ENCODE peak calls at places on chromosome 9, in five cellular contexts. X, W, U, G and J are unnamed samples.
A peak's percentile ranks its signal among the peaks of the same experiment; 100 is the strongest.

GRCh38 chr9:112069318-112070169 is 105.6 kb downstream of the SUSD1 start:
- DNase-seq in X (no peak), W (no peak), U (no peak), G (no peak), J (no peak)

GRCh38 chr9:77215874-77216273 is 38.5 kb downstream of the VPS13A start:
- DNase-seq in X (no peak), W (peak; percentile 4), U (no peak), G (no peak), J (no peak)

GRCh38 chr9:131397100-131397790 is 3.4 kb downstream of the PRRC2B start:
- DNase-seq in X (no peak), W (peak; percentile 48), U (no peak), G (no peak), J (no peak)

GRCh38 chr9:131892162-131892707 is 152.4 kb upstream of the RAPGEF1 start:
- DNase-seq in X (no peak), W (no peak), U (no peak), G (no peak), J (no peak)

GRCh38 chr9:71984388-71985069 is 73.1 kb downstream of the C9orf85 start:
- DNase-seq in X (no peak), W (peak; percentile 84), U (no peak), G (no peak), J (no peak)

GRCh38 chr9:92247981-92248380 is 45.5 kb downstream of the IARS1 start:
- DNase-seq in X (no peak), W (no peak), U (no peak), G (no peak), J (no peak)

GRCh38 chr9:120383999-120384924 is 195.7 kb downstream of the CDK5RAP2 start:
- DNase-seq in X (no peak), W (peak; percentile 48), U (no peak), G (no peak), J (no peak)

GRCh38 chr9:135502168-135502872 is 1.8 kb downstream of the MRPS2 start:
- DNase-seq in X (no peak), W (no peak), U (no peak), G (no peak), J (no peak)

GRCh38 chr9:137589441-137590122 is 730 bp downstream of the ZMYND19 start:
- DNase-seq in X (no peak), W (peak; percentile 20), U (no peak), G (no peak), J (no peak)

GRCh38 chr9:124510650-124511425 is 3.6 kb upstream of the NR5A1 start:
- DNase-seq in X (no peak), W (no peak), U (no peak), G (no peak), J (no peak)

GRCh38 chr9:35974800-35975199 is 16.8 kb upstream of the OR2S2 start:
- DNase-seq in X (no peak), W (no peak), U (no peak), G (no peak), J (no peak)

GRCh38 chr9:137689745-137690529 is 71.1 kb downstream of the EHMT1 start:
- DNase-seq in X (no peak), W (peak; percentile 50), U (no peak), G (no peak), J (no peak)

GRCh38 chr9:22158983-22159382 is 149.9 kb upstream of the CDKN2B start:
- DNase-seq in X (no peak), W (peak; percentile 65), U (no peak), G (no peak), J (no peak)

GRCh38 chr9:104091708-104092107 is 2.4 kb upstream of the SMC2 start:
- DNase-seq in X (no peak), W (no peak), U (no peak), G (peak; percentile 7), J (no peak)

GRCh38 chr9:129863059-129863690 is 27.9 kb downstream of the USP20 start:
- DNase-seq in X (peak; percentile 67), W (peak; percentile 89), U (no peak), G (peak; percentile 52), J (peak; percentile 74)

GRCh38 chr9:93193373-93193725 is 9.4 kb downstream of the WNK2 start:
- DNase-seq in X (no peak), W (no peak), U (no peak), G (no peak), J (no peak)

GRCh38 chr9:138009016-138009415 is 131.4 kb downstream of the CACNA1B start:
- DNase-seq in X (no peak), W (no peak), U (no peak), G (no peak), J (no peak)

GRCh38 chr9:119322137-119322695 is 47.0 kb downstream of the BRINP1 start:
- DNase-seq in X (no peak), W (no peak), U (no peak), G (no peak), J (no peak)

GRCh38 chr9:99167694-99168093 is 54.0 kb downstream of the ALG2 start:
- DNase-seq in X (no peak), W (no peak), U (no peak), G (no peak), J (no peak)

GRCh38 chr9:7676757-7677156 is 122.8 kb downstream of the DMAC1 start:
- DNase-seq in X (no peak), W (no peak), U (no peak), G (no peak), J (no peak)